ENCODE peak calls at places on chromosomes 3 and 15, in ten cellular contexts. Y is IMR-90; Q is NCI-H187 treated with DMSO at 0.1 percent for 48 hours; S is stimulated activated CD8-positive, alpha-beta memory T cell treated with anti-CD3 and anti-CD28 coated beads, Interleukin-15, amount 100 ng/mL, for 4 hours; Z is NCI-H1417; L is stimulated activated effector memory CD8-positive, alpha-beta T cell treated with anti-CD3 and anti-CD28 coated beads, Interleukin-12 subunit alpha, Interleukin-12 subunit beta, amount 100 ng/mL, for 72 hours; M is AG20443; E is C1 segment of cervical spinal cord; K is GM12865; W is NCI-H1092. B is an unnamed sample.

GRCh38 chr15:80464952-80465645 is 60.9 kb downstream of the ARNT2 start:
- DNase-seq in S (no peak), Q (peak; percentile 28), Y (peak; percentile 69), Z (peak; percentile 22), K (no peak), E (no peak), W (no peak), L (no peak), M (no peak), B (no peak)

GRCh38 chr3:12170207-12170606 is 11.5 kb upstream of the TIMP4 start:
- DNase-seq in Q (no peak), Z (no peak), W (no peak), L (no peak), S (no peak), E (no peak), M (peak; percentile 64), Y (peak; percentile 77), K (no peak), B (no peak)

GRCh38 chr3:78204977-78205376 is 1165.1 kb downstream of the ROBO2 start:
- DNase-seq in S (no peak), Q (no peak), W (no peak), K (no peak), M (peak; percentile 26), L (no peak), E (no peak), Z (no peak), Y (peak; percentile 67), B (no peak)

GRCh38 chr3:71917540-71917939 is 132.6 kb upstream of the PROK2 start:
- DNase-seq in L (no peak), S (no peak), K (no peak), Z (no peak), W (no peak), Q (no peak), Y (no peak), M (no peak), E (no peak), B (no peak)

GRCh38 chr15:65732698-65733097 is 59.4 kb downstream of the DENND4A start:
- DNase-seq in Z (no peak), Q (no peak), K (no peak), M (no peak), S (no peak), Y (peak; percentile 46), W (no peak), L (no peak), E (no peak), B (no peak)

GRCh38 chr3:134067311-134068161 is 37.8 kb upstream of the SLCO2A1 start:
- DNase-seq in K (no peak), Q (no peak), M (no peak), S (no peak), Z (no peak), L (no peak), E (no peak), Y (no peak), W (no peak), B (no peak)

GRCh38 chr3:58403513-58404109 is 30.0 kb downstream of the PDHB start:
- DNase-seq in M (no peak), Q (no peak), E (no peak), W (no peak), K (no peak), Y (no peak), Z (no peak), S (no peak), L (no peak), B (no peak)

GRCh38 chr3:84759361-84759760 is 199.4 kb upstream of the CADM2 start:
- DNase-seq in W (no peak), M (no peak), S (no peak), L (no peak), E (no peak), K (no peak), Z (no peak), Q (no peak), Y (no peak), B (no peak)

GRCh38 chr15:74892313-74892712 is 2.5 kb downstream of the MPI start:
- DNase-seq in E (no peak), S (no peak), W (no peak), Q (no peak), L (no peak), M (no peak), Z (no peak), K (no peak), Y (no peak), B (no peak)

GRCh38 chr15:86624261-86625036 is 544.8 kb downstream of the AGBL1 start:
- DNase-seq in Y (peak; percentile 6), Z (no peak), E (peak; percentile 2), L (peak; percentile 80), W (no peak), K (peak; percentile 23), Q (no peak), S (peak; percentile 50), M (peak; percentile 85), B (peak; percentile 77)

GRCh38 chr15:93330862-93331544 is 242.0 kb upstream of the RGMA start:
- DNase-seq in Y (no peak), K (no peak), E (no peak), L (no peak), M (no peak), W (no peak), S (no peak), Z (no peak), Q (no peak), B (no peak)

GRCh38 chr3:53320697-53321096 is 26.6 kb downstream of the DCP1A start:
- DNase-seq in M (peak; percentile 16), Y (peak; percentile 28), W (no peak), S (no peak), Z (peak; percentile 1), Q (no peak), E (no peak), L (no peak), K (no peak), B (no peak)

GRCh38 chr15:100083572-100083971 is 258.2 kb downstream of the ADAMTS17 start:
- DNase-seq in W (no peak), K (no peak), M (no peak), Y (no peak), Z (no peak), S (no peak), L (no peak), Q (no peak), E (no peak), B (no peak)

GRCh38 chr3:52891164-52891563 is 6.2 kb downstream of the STIMATE start:
- DNase-seq in M (no peak), Y (no peak), E (no peak), K (no peak), S (no peak), W (no peak), L (peak; percentile 73), Z (no peak), Q (no peak), B (no peak)

GRCh38 chr15:88193415-88193814 is 63.1 kb downstream of the NTRK3 start:
- DNase-seq in M (no peak), Q (no peak), L (no peak), S (no peak), E (no peak), Z (no peak), Y (no peak), K (no peak), W (no peak), B (no peak)

GRCh38 chr3:42123012-42123581 is 31.9 kb downstream of the TRAK1 start:
- DNase-seq in W (no peak), L (no peak), Y (peak; percentile 55), M (no peak), Q (no peak), S (no peak), K (peak; percentile 82), E (no peak), Z (no peak), B (peak; percentile 69)

GRCh38 chr3:184669578-184669977 is 42.3 kb downstream of the MAGEF1 start:
- DNase-seq in E (no peak), M (no peak), Y (no peak), L (no peak), Z (no peak), K (no peak), W (no peak), S (no peak), Q (no peak), B (no peak)

B was measured in Daoy.